ENCODE peak calls at places on chromosomes 6 and 20, in nine cellular contexts. O is occipital lobe, L is stromal cell of bone marrow, B is astrocyte of the cerebellum, I is NCI-H1092, N is HFF-Myc, M is hypothalamus, U is aorta, Q is astrocyte of the spinal cord. Y is an unnamed sample.
A peak's percentile ranks its signal among the peaks of the same experiment; 100 is the strongest.

GRCh38 chr20:32536861-32537656 is 48.1 kb downstream of the NOL4L start:
- DNase-seq in O (no peak), L (no peak), B (no peak), I (peak; percentile 82), N (no peak), M (peak; percentile 42), U (peak; percentile 59), Q (no peak), Y (no peak)

GRCh38 chr6:34350100-34350936 is 42.2 kb downstream of the NUDT3 start:
- DNase-seq in O (no peak), L (no peak), B (no peak), I (no peak), N (no peak), M (no peak), U (no peak), Q (no peak), Y (no peak)

GRCh38 chr6:144320746-144321145 is 35.6 kb downstream of the UTRN start:
- DNase-seq in O (no peak), L (no peak), B (no peak), I (no peak), N (no peak), M (no peak), U (no peak), Q (no peak), Y (no peak)

GRCh38 chr20:14963262-14963663 is 625.9 kb upstream of the FLRT3 start:
- DNase-seq in O (no peak), L (no peak), B (no peak), I (no peak), N (peak; percentile 11), M (no peak), U (no peak), Q (no peak), Y (no peak)

GRCh38 chr6:33410711-33411631 is at the start of gene PHF1:
- DNase-seq in O (peak; percentile 73), L (peak; percentile 59), B (peak; percentile 38), I (no peak), N (no peak), M (peak; percentile 77), U (no peak), Q (no peak), Y (peak; percentile 72)

GRCh38 chr6:107793193-107793592 is 30.9 kb downstream of the SCML4 start:
- DNase-seq in O (no peak), L (no peak), B (no peak), I (no peak), N (no peak), M (no peak), U (no peak), Q (no peak), Y (no peak)

GRCh38 chr6:121297699-121298098 is 36.6 kb downstream of the TBC1D32 start:
- DNase-seq in O (no peak), L (no peak), B (no peak), I (no peak), N (no peak), M (no peak), U (no peak), Q (no peak), Y (no peak)

GRCh38 chr6:168370310-168370991 is 50.9 kb upstream of the DACT2 start:
- DNase-seq in O (no peak), L (no peak), B (no peak), I (peak; percentile 71), N (no peak), M (peak; percentile 81), U (peak; percentile 83), Q (no peak), Y (no peak)

GRCh38 chr6:32949113-32949512 is 3.8 kb downstream of the HLA-DMA start:
- DNase-seq in O (no peak), L (no peak), B (no peak), I (no peak), N (no peak), M (no peak), U (no peak), Q (no peak), Y (no peak)

GRCh38 chr6:88238065-88238464 is 71.9 kb upstream of the CNR1 start:
- DNase-seq in O (no peak), L (no peak), B (no peak), I (no peak), N (no peak), M (no peak), U (no peak), Q (no peak), Y (no peak)

GRCh38 chr20:18001131-18001921 is 32.5 kb downstream of the MGME1 start:
- DNase-seq in O (peak; percentile 12), L (peak; percentile 91), B (peak; percentile 65), I (no peak), N (no peak), M (peak; percentile 20), U (peak; percentile 81), Q (peak; percentile 79), Y (peak; percentile 46)

GRCh38 chr6:42754759-42755158 is 8.9 kb upstream of the TBCC start:
- DNase-seq in O (no peak), L (no peak), B (no peak), I (no peak), N (no peak), M (no peak), U (no peak), Q (no peak), Y (no peak)

GRCh38 chr6:1094306-1094705 is 217.6 kb upstream of the FOXQ1 start:
- DNase-seq in O (no peak), L (peak; percentile 51), B (no peak), I (no peak), N (no peak), M (no peak), U (no peak), Q (peak; percentile 52), Y (peak; percentile 69)

GRCh38 chr6:31350551-31350950 is 6.4 kb downstream of the HLA-B start:
- DNase-seq in O (no peak), L (no peak), B (no peak), I (no peak), N (no peak), M (no peak), U (no peak), Q (no peak), Y (no peak)

GRCh38 chr20:24603454-24603853 is 134.0 kb downstream of the SYNDIG1 start:
- DNase-seq in O (no peak), L (no peak), B (no peak), I (no peak), N (no peak), M (no peak), U (no peak), Q (no peak), Y (no peak)

GRCh38 chr20:47317127-47317895 is 39.2 kb downstream of the ZMYND8 start:
- DNase-seq in O (peak; percentile 69), L (peak; percentile 86), B (peak; percentile 75), I (no peak), N (peak; percentile 90), M (no peak), U (peak; percentile 91), Q (peak; percentile 99), Y (peak; percentile 84)

GRCh38 chr20:52303281-52303950 is 111.8 kb upstream of the ZFP64 start:
- DNase-seq in O (no peak), L (no peak), B (no peak), I (no peak), N (no peak), M (no peak), U (no peak), Q (no peak), Y (no peak)

GRCh38 chr6:157840776-157841175 is 17.7 kb downstream of the SNX9 start:
- DNase-seq in O (no peak), L (peak; percentile 43), B (peak; percentile 26), I (no peak), N (no peak), M (no peak), U (no peak), Q (peak; percentile 76), Y (no peak)

GRCh38 chr6:168131464-168132415 is 52.7 kb upstream of the FRMD1 start:
- DNase-seq in O (no peak), L (no peak), B (no peak), I (no peak), N (no peak), M (no peak), U (no peak), Q (no peak), Y (no peak)

GRCh38 chr6:72151742-72152141 is 265.4 kb downstream of the RIMS1 start:
- DNase-seq in O (no peak), L (no peak), B (no peak), I (no peak), N (no peak), M (no peak), U (no peak), Q (no peak), Y (no peak)

Y was measured in AG09319.